ENCODE peak calls at places on chromosome 21, in six cellular contexts. One of them, this sample, is unnamed.

GRCh38 chr21:43300496-43301423 is 126.2 kb downstream of the SIK1 start:
- DNase-seq in renal cortical epithelial cell: peak
- DNase-seq in type B pancreatic cell: no peak
- DNase-seq in NCI-H1105: no peak
- DNase-seq in nucleus accumbens: no peak
- DNase-seq in AG08396: no peak
- DNase-seq in this sample: no peak

GRCh38 chr21:41562101-41563000 is 54.4 kb upstream of the TMPRSS2 start:
- DNase-seq in NCI-H1105: no peak
- DNase-seq in AG08396: no peak
- DNase-seq in type B pancreatic cell: no peak
- DNase-seq in renal cortical epithelial cell: peak
- DNase-seq in nucleus accumbens: no peak
- DNase-seq in this sample: no peak

GRCh38 chr21:25107708-25108107 is 499.6 kb downstream of the MRPL39 start:
- DNase-seq in NCI-H1105: no peak
- DNase-seq in AG08396: peak
- DNase-seq in renal cortical epithelial cell: peak
- DNase-seq in nucleus accumbens: no peak
- DNase-seq in type B pancreatic cell: no peak
- DNase-seq in this sample: no peak

GRCh38 chr21:46421756-46422555 is 36.7 kb upstream of the DIP2A start:
- DNase-seq in AG08396: no peak
- DNase-seq in NCI-H1105: no peak
- DNase-seq in renal cortical epithelial cell: no peak
- DNase-seq in nucleus accumbens: no peak
- DNase-seq in type B pancreatic cell: no peak
- DNase-seq in this sample: no peak

GRCh38 chr21:45894107-45894810 is 87.3 kb upstream of the COL6A1 start:
- DNase-seq in nucleus accumbens: no peak
- DNase-seq in renal cortical epithelial cell: peak
- DNase-seq in NCI-H1105: no peak
- DNase-seq in AG08396: peak
- DNase-seq in type B pancreatic cell: no peak
- DNase-seq in this sample: no peak

GRCh38 chr21:36910581-36911307 is 55.7 kb downstream of the HLCS start:
- DNase-seq in nucleus accumbens: no peak
- DNase-seq in renal cortical epithelial cell: no peak
- DNase-seq in AG08396: no peak
- DNase-seq in type B pancreatic cell: no peak
- DNase-seq in NCI-H1105: no peak
- DNase-seq in this sample: no peak

GRCh38 chr21:42164064-42164789 is 54.7 kb upstream of the ABCG1 start:
- DNase-seq in NCI-H1105: peak
- DNase-seq in AG08396: no peak
- DNase-seq in renal cortical epithelial cell: no peak
- DNase-seq in nucleus accumbens: peak
- DNase-seq in type B pancreatic cell: peak
- DNase-seq in this sample: peak

GRCh38 chr21:27359141-27359540 is 392.3 kb upstream of the ADAMTS5 start:
- DNase-seq in type B pancreatic cell: no peak
- DNase-seq in NCI-H1105: no peak
- DNase-seq in renal cortical epithelial cell: peak
- DNase-seq in AG08396: no peak
- DNase-seq in nucleus accumbens: no peak
- DNase-seq in this sample: no peak

GRCh38 chr21:14116080-14116481 is 94.7 kb downstream of the LIPI start:
- DNase-seq in nucleus accumbens: no peak
- DNase-seq in AG08396: no peak
- DNase-seq in NCI-H1105: no peak
- DNase-seq in type B pancreatic cell: no peak
- DNase-seq in renal cortical epithelial cell: no peak
- DNase-seq in this sample: no peak

GRCh38 chr21:44949161-44950015 is 9.6 kb downstream of the SLX9 start:
- DNase-seq in nucleus accumbens: peak
- DNase-seq in AG08396: peak
- DNase-seq in NCI-H1105: peak
- DNase-seq in type B pancreatic cell: peak
- DNase-seq in renal cortical epithelial cell: peak
- DNase-seq in this sample: peak

GRCh38 chr21:42162831-42163510 is 56.0 kb upstream of the ABCG1 start:
- DNase-seq in nucleus accumbens: peak
- DNase-seq in NCI-H1105: no peak
- DNase-seq in renal cortical epithelial cell: no peak
- DNase-seq in type B pancreatic cell: peak
- DNase-seq in AG08396: no peak
- DNase-seq in this sample: peak

GRCh38 chr21:34521561-34521960 is 9.6 kb upstream of the KCNE1 start:
- DNase-seq in AG08396: no peak
- DNase-seq in nucleus accumbens: no peak
- DNase-seq in renal cortical epithelial cell: no peak
- DNase-seq in NCI-H1105: no peak
- DNase-seq in type B pancreatic cell: no peak
- DNase-seq in this sample: no peak

GRCh38 chr21:37687001-37687400 is 229.3 kb downstream of the KCNJ6 start:
- DNase-seq in nucleus accumbens: no peak
- DNase-seq in AG08396: no peak
- DNase-seq in renal cortical epithelial cell: no peak
- DNase-seq in type B pancreatic cell: no peak
- DNase-seq in NCI-H1105: no peak
- DNase-seq in this sample: no peak

GRCh38 chr21:24093032-24093431 is 1514.2 kb downstream of the MRPL39 start:
- DNase-seq in nucleus accumbens: no peak
- DNase-seq in AG08396: no peak
- DNase-seq in NCI-H1105: no peak
- DNase-seq in type B pancreatic cell: no peak
- DNase-seq in renal cortical epithelial cell: no peak
- DNase-seq in this sample: no peak

GRCh38 chr21:42846221-42846620 is 33.1 kb downstream of the WDR4 start:
- DNase-seq in AG08396: no peak
- DNase-seq in NCI-H1105: no peak
- DNase-seq in type B pancreatic cell: no peak
- DNase-seq in renal cortical epithelial cell: no peak
- DNase-seq in nucleus accumbens: no peak
- DNase-seq in this sample: no peak

GRCh38 chr21:45320261-45320990 is 32.7 kb upstream of the POFUT2 start:
- DNase-seq in type B pancreatic cell: no peak
- DNase-seq in renal cortical epithelial cell: no peak
- DNase-seq in nucleus accumbens: no peak
- DNase-seq in NCI-H1105: no peak
- DNase-seq in AG08396: no peak
- DNase-seq in this sample: no peak

GRCh38 chr21:31945116-31945515 is 72.3 kb downstream of the HUNK start:
- DNase-seq in renal cortical epithelial cell: no peak
- DNase-seq in AG08396: no peak
- DNase-seq in nucleus accumbens: no peak
- DNase-seq in type B pancreatic cell: no peak
- DNase-seq in NCI-H1105: no peak
- DNase-seq in this sample: no peak

This sample was measured in lung microvascular endothelial cell.